ENCODE peak calls at places on chromosomes 5 and 9, in ten cellular contexts. One of them, this sample, is unnamed.

GRCh38 chr5:170226661-170227060 is 6.1 kb upstream of the C5orf58 start:
- DNase-seq in tibial nerve: no peak
- DNase-seq in IMR-90: no peak
- DNase-seq in tibial artery: peak; percentile 56
- DNase-seq in PC-3: no peak
- DNase-seq in Peyer's patch: no peak
- DNase-seq in CD8-positive, alpha-beta memory T cell: no peak
- DNase-seq in WERI-Rb-1: no peak
- DNase-seq in aorta: no peak
- DNase-seq in body of pancreas: no peak
- DNase-seq in this sample: no peak

GRCh38 chr9:18829858-18830257 is 203.2 kb downstream of the SAXO1 start:
- DNase-seq in IMR-90: peak; percentile 15
- DNase-seq in body of pancreas: no peak
- DNase-seq in aorta: no peak
- DNase-seq in WERI-Rb-1: no peak
- DNase-seq in tibial nerve: no peak
- DNase-seq in Peyer's patch: no peak
- DNase-seq in tibial artery: no peak
- DNase-seq in PC-3: no peak
- DNase-seq in CD8-positive, alpha-beta memory T cell: no peak
- DNase-seq in this sample: no peak

GRCh38 chr5:32363030-32363429 is 50.3 kb upstream of the MTMR12 start:
- DNase-seq in tibial artery: no peak
- DNase-seq in CD8-positive, alpha-beta memory T cell: no peak
- DNase-seq in Peyer's patch: no peak
- DNase-seq in PC-3: no peak
- DNase-seq in body of pancreas: no peak
- DNase-seq in IMR-90: no peak
- DNase-seq in tibial nerve: no peak
- DNase-seq in aorta: no peak
- DNase-seq in WERI-Rb-1: no peak
- DNase-seq in this sample: no peak

GRCh38 chr9:69324549-69325401 is at the start of gene ENTREP1:
- DNase-seq in aorta: peak; percentile 76
- DNase-seq in CD8-positive, alpha-beta memory T cell: no peak
- DNase-seq in body of pancreas: peak; percentile 80
- DNase-seq in tibial nerve: no peak
- DNase-seq in PC-3: peak; percentile 52
- DNase-seq in IMR-90: no peak
- DNase-seq in tibial artery: peak; percentile 32
- DNase-seq in Peyer's patch: peak; percentile 84
- DNase-seq in WERI-Rb-1: peak; percentile 42
- DNase-seq in this sample: peak; percentile 75

GRCh38 chr9:4192450-4192849 is 107.4 kb downstream of the GLIS3 start:
- DNase-seq in tibial nerve: no peak
- DNase-seq in IMR-90: no peak
- DNase-seq in body of pancreas: no peak
- DNase-seq in Peyer's patch: no peak
- DNase-seq in tibial artery: no peak
- DNase-seq in aorta: no peak
- DNase-seq in WERI-Rb-1: no peak
- DNase-seq in PC-3: no peak
- DNase-seq in CD8-positive, alpha-beta memory T cell: no peak
- DNase-seq in this sample: no peak

GRCh38 chr5:138029944-138030343 is 2.9 kb downstream of the FAM13B start:
- DNase-seq in aorta: no peak
- DNase-seq in tibial artery: no peak
- DNase-seq in CD8-positive, alpha-beta memory T cell: no peak
- DNase-seq in IMR-90: no peak
- DNase-seq in Peyer's patch: no peak
- DNase-seq in WERI-Rb-1: no peak
- DNase-seq in tibial nerve: no peak
- DNase-seq in body of pancreas: no peak
- DNase-seq in PC-3: no peak
- DNase-seq in this sample: no peak

GRCh38 chr5:28408186-28408585 is 1369.8 kb upstream of the CDH9 start:
- DNase-seq in IMR-90: no peak
- DNase-seq in body of pancreas: no peak
- DNase-seq in WERI-Rb-1: no peak
- DNase-seq in Peyer's patch: no peak
- DNase-seq in PC-3: peak; percentile 96
- DNase-seq in tibial nerve: no peak
- DNase-seq in tibial artery: no peak
- DNase-seq in CD8-positive, alpha-beta memory T cell: no peak
- DNase-seq in aorta: no peak
- DNase-seq in this sample: no peak

GRCh38 chr9:97571664-97572063 is 61.5 kb downstream of the TSTD2 start:
- DNase-seq in body of pancreas: no peak
- DNase-seq in WERI-Rb-1: peak; percentile 1
- DNase-seq in tibial artery: peak; percentile 48
- DNase-seq in tibial nerve: no peak
- DNase-seq in aorta: no peak
- DNase-seq in PC-3: no peak
- DNase-seq in CD8-positive, alpha-beta memory T cell: no peak
- DNase-seq in IMR-90: no peak
- DNase-seq in Peyer's patch: no peak
- DNase-seq in this sample: no peak

GRCh38 chr9:88773627-88774244 is 217.5 kb upstream of the S1PR3 start:
- DNase-seq in WERI-Rb-1: no peak
- DNase-seq in tibial artery: no peak
- DNase-seq in CD8-positive, alpha-beta memory T cell: no peak
- DNase-seq in body of pancreas: no peak
- DNase-seq in IMR-90: peak; percentile 63
- DNase-seq in tibial nerve: no peak
- DNase-seq in aorta: no peak
- DNase-seq in Peyer's patch: no peak
- DNase-seq in PC-3: no peak
- DNase-seq in this sample: no peak

DNA sequence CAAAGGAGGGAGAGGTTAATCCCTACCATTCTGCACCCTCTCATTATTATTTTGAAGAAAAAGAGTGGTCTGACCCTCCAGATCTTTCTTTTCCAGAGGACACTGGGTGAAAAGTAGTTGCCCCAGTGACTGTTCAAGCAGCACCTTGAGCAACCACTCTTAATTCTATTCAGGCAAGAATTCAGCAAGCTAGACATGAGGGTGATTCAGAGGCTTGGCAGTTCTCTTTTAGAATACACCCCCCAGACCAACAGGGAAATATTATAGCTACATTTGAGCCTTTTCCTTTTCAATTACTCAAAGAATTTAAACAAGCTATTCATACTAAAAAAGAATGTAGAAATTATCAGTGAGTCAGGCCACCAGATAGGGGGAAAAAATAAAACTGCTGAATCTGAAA is 178.3 kb downstream of the MRPS30 start:
- DNase-seq in aorta: no peak
- DNase-seq in PC-3: no peak
- DNase-seq in tibial artery: no peak
- DNase-seq in body of pancreas: no peak
- DNase-seq in WERI-Rb-1: no peak
- DNase-seq in CD8-positive, alpha-beta memory T cell: no peak
- DNase-seq in IMR-90: no peak
- DNase-seq in tibial nerve: no peak
- DNase-seq in Peyer's patch: no peak
- DNase-seq in this sample: no peak
- H3K9me3 ChIP-seq in aorta: peaks cover 2% of the 10 kb centered on the region
- H3K9me3 ChIP-seq in PC-3: peaks cover 46% of the 10 kb centered on the region
- H3K9me3 ChIP-seq in tibial artery: peaks cover 15% of the 10 kb centered on the region
- H3K9me3 ChIP-seq in body of pancreas: no peaks in the 10 kb centered on the region
- H3K9me3 ChIP-seq in WERI-Rb-1: peaks cover 6% of the 10 kb centered on the region
- H3K9me3 ChIP-seq in CD8-positive, alpha-beta memory T cell: peaks cover 6% of the 10 kb centered on the region
- H3K9me3 ChIP-seq in IMR-90: peaks cover 2% of the 10 kb centered on the region
- H3K9me3 ChIP-seq in tibial nerve: peaks cover 17% of the 10 kb centered on the region
- H3K9me3 ChIP-seq in Peyer's patch: no peaks in the 10 kb centered on the region
- H3K9me3 ChIP-seq in this sample: no peaks in the 10 kb centered on the region

DNA sequence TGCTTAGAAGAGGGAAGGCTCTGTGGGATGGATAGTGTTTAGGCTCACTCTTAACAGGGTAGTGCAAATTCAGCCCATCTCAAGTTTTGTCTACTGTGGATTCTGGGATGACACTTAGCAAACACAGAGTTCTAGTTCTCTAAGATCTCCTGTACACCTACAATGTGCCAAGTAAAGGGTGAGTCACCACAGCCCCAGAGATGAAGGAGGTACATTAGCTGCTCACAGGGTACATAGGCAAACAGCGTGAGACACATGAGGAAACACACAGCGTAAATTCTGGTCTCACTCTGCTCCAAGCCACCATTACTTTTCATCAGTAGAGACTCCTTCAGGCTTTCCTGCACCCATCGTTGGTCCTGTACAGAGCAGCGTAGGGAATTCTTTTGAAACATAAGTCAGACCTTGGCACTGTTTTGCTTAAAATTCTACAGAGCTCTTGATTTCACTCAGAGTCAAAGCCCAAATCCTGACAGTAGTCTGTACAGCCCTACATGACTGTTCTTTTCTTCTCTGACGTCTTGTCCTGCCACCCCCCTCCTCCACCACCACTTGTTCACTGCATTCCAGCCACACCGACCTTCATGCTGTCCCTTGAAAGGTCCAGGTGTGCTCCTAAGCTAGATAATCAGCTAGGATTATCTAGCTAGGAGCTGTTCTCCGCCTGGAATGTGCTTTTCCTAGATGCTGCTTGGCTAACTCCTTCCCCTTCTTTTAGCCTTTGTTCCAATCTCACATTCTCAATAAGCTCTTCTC is 8.7 kb downstream of the ASTN2 start:
- DNase-seq in aorta: no peak
- DNase-seq in IMR-90: no peak
- DNase-seq in WERI-Rb-1: peak; percentile 91
- DNase-seq in tibial artery: no peak
- DNase-seq in CD8-positive, alpha-beta memory T cell: no peak
- DNase-seq in tibial nerve: no peak
- DNase-seq in body of pancreas: no peak
- DNase-seq in Peyer's patch: no peak
- DNase-seq in PC-3: no peak
- DNase-seq in this sample: no peak
- H3K4me3 ChIP-seq in aorta: no peak overlapping the region
- H3K4me3 ChIP-seq in IMR-90: no peak overlapping the region
- H3K4me3 ChIP-seq in WERI-Rb-1: no peak overlapping the region
- H3K4me3 ChIP-seq in tibial artery: no peak overlapping the region
- H3K4me3 ChIP-seq in CD8-positive, alpha-beta memory T cell: no peak overlapping the region
- H3K4me3 ChIP-seq in tibial nerve: no peak overlapping the region
- H3K4me3 ChIP-seq in body of pancreas: no peak overlapping the region
- H3K4me3 ChIP-seq in Peyer's patch: no peak overlapping the region
- H3K4me3 ChIP-seq in PC-3: no peak overlapping the region
- H3K4me3 ChIP-seq in this sample: no peak overlapping the region

GRCh38 chr9:131805803-131806202 is 65.9 kb upstream of the RAPGEF1 start:
- DNase-seq in IMR-90: no peak
- DNase-seq in CD8-positive, alpha-beta memory T cell: no peak
- DNase-seq in aorta: no peak
- DNase-seq in tibial nerve: no peak
- DNase-seq in Peyer's patch: no peak
- DNase-seq in body of pancreas: no peak
- DNase-seq in tibial artery: no peak
- DNase-seq in WERI-Rb-1: no peak
- DNase-seq in PC-3: no peak
- DNase-seq in this sample: no peak

GRCh38 chr9:131809941-131810344 is 70.1 kb upstream of the RAPGEF1 start:
- DNase-seq in aorta: no peak
- DNase-seq in PC-3: peak; percentile 80
- DNase-seq in Peyer's patch: no peak
- DNase-seq in body of pancreas: no peak
- DNase-seq in CD8-positive, alpha-beta memory T cell: no peak
- DNase-seq in tibial artery: no peak
- DNase-seq in tibial nerve: no peak
- DNase-seq in WERI-Rb-1: no peak
- DNase-seq in IMR-90: peak; percentile 72
- DNase-seq in this sample: no peak

GRCh38 chr9:131804826-131805225 is 65.0 kb upstream of the RAPGEF1 start:
- DNase-seq in Peyer's patch: no peak
- DNase-seq in IMR-90: no peak
- DNase-seq in tibial nerve: no peak
- DNase-seq in WERI-Rb-1: no peak
- DNase-seq in body of pancreas: no peak
- DNase-seq in CD8-positive, alpha-beta memory T cell: no peak
- DNase-seq in aorta: no peak
- DNase-seq in tibial artery: no peak
- DNase-seq in PC-3: no peak
- DNase-seq in this sample: no peak

GRCh38 chr9:131810351-131811170 is 70.7 kb upstream of the RAPGEF1 start:
- DNase-seq in IMR-90: no peak
- DNase-seq in body of pancreas: no peak
- DNase-seq in PC-3: peak; percentile 5
- DNase-seq in aorta: no peak
- DNase-seq in WERI-Rb-1: peak; percentile 75
- DNase-seq in tibial artery: no peak
- DNase-seq in tibial nerve: no peak
- DNase-seq in Peyer's patch: no peak
- DNase-seq in CD8-positive, alpha-beta memory T cell: no peak
- DNase-seq in this sample: no peak

DNA sequence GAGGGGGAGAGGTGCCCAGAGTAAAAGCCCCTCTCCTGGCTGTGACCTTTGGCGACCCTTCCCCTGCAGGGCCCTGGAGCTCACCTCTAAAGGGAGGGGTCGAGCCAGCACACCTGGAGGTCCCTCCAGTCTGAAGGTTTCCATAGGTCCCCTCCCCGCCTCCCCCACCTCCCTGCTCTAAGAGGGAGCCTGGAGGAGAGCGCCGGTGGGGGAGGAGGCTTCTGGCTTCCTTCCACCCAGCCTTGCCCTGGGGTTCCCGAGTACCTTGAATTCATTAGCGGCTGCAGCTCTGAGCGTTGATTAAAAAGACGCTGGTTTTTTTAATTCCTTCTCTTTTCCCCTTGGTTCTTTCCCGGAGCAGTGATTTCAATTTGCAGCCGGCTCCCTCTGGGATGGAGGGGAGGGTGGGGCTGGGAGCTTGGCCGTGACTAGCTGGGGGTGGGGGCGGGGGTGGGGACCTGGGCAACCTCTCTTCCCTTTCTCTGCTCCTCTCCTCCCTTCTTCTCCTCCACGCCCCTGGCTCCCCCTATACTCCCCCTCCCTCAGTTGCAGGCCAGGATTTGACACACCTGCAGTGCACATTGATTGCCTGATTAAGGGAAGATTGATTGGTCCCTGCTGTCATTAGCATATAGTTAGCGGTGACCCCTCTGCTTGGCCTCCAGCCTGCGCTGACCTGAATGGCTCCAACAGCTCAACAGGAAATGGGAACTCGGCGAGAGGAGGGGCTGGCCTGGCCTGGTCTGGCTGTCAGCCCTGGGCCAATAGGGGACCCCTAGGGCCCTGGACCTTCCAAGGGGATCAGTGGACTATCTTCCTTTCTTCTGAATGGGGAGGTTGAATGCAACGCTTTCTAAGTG is 67.5 kb upstream of the RAPGEF1 start:
- DNase-seq in IMR-90: no peak
- DNase-seq in Peyer's patch: no peak
- DNase-seq in CD8-positive, alpha-beta memory T cell: no peak
- DNase-seq in aorta: peak; percentile 20
- DNase-seq in tibial artery: no peak
- DNase-seq in WERI-Rb-1: peak; percentile 48
- DNase-seq in PC-3: no peak
- DNase-seq in tibial nerve: no peak
- DNase-seq in body of pancreas: no peak
- DNase-seq in this sample: no peak
- H3K9me3 ChIP-seq in IMR-90: no peaks in the 10 kb centered on the region
- H3K9me3 ChIP-seq in Peyer's patch: no peaks in the 10 kb centered on the region
- H3K9me3 ChIP-seq in CD8-positive, alpha-beta memory T cell: no peaks in the 10 kb centered on the region
- H3K9me3 ChIP-seq in aorta: peaks cover 7% of the 10 kb centered on the region
- H3K9me3 ChIP-seq in tibial artery: peaks cover 8% of the 10 kb centered on the region
- H3K9me3 ChIP-seq in WERI-Rb-1: no peaks in the 10 kb centered on the region
- H3K9me3 ChIP-seq in PC-3: no peaks in the 10 kb centered on the region
- H3K9me3 ChIP-seq in tibial nerve: no peaks in the 10 kb centered on the region
- H3K9me3 ChIP-seq in body of pancreas: no peaks in the 10 kb centered on the region
- H3K9me3 ChIP-seq in this sample: no peaks in the 10 kb centered on the region

GRCh38 chr9:123784513-123784912 is 145.4 kb downstream of the DENND1A start:
- DNase-seq in Peyer's patch: no peak
- DNase-seq in PC-3: no peak
- DNase-seq in IMR-90: peak; percentile 91
- DNase-seq in body of pancreas: no peak
- DNase-seq in tibial nerve: no peak
- DNase-seq in WERI-Rb-1: no peak
- DNase-seq in aorta: no peak
- DNase-seq in tibial artery: no peak
- DNase-seq in CD8-positive, alpha-beta memory T cell: no peak
- DNase-seq in this sample: no peak
- H3K4me3 ChIP-seq in Peyer's patch: no peak overlapping the region
- H3K4me3 ChIP-seq in PC-3: no peak overlapping the region
- H3K4me3 ChIP-seq in IMR-90: no peak overlapping the region
- H3K4me3 ChIP-seq in body of pancreas: no peak overlapping the region
- H3K4me3 ChIP-seq in tibial nerve: no peak overlapping the region
- H3K4me3 ChIP-seq in WERI-Rb-1: no peak overlapping the region
- H3K4me3 ChIP-seq in aorta: no peak overlapping the region
- H3K4me3 ChIP-seq in tibial artery: no peak overlapping the region
- H3K4me3 ChIP-seq in CD8-positive, alpha-beta memory T cell: no peak overlapping the region
- H3K4me3 ChIP-seq in this sample: no peak overlapping the region